ENCODE peak calls at places on chromosomes 11 and 22, in ten cellular contexts. B, R, J, M, F, P, O, T, E and X are unnamed samples.

GRCh38 chr11:47443028-47443700 is 5.8 kb downstream of the RAPSN start:
- DNase-seq in B (no peak), R (no peak), J (no peak), M (no peak), F (peak; percentile 86), P (no peak), O (no peak), T (no peak), E (no peak), X (no peak)

GRCh38 chr11:36818410-36818809 is 220.4 kb upstream of the RAG2 start:
- DNase-seq in B (no peak), R (peak; percentile 25), J (no peak), M (peak; percentile 2), F (no peak), P (no peak), O (no peak), T (no peak), E (no peak), X (peak; percentile 5)

GRCh38 chr22:46267431-46268279 is at the start of gene TTC38:
- DNase-seq in B (peak; percentile 81), R (no peak), J (peak; percentile 98), M (peak; percentile 81), F (no peak), P (peak; percentile 60), O (no peak), T (peak; percentile 82), E (no peak), X (peak; percentile 91)

GRCh38 chr22:37544955-37545702 is 15.2 kb upstream of the CDC42EP1 start:
- DNase-seq in B (peak; percentile 78), R (no peak), J (no peak), M (peak; percentile 63), F (peak; percentile 46), P (peak; percentile 58), O (no peak), T (peak; percentile 78), E (no peak), X (peak; percentile 83)

GRCh38 chr11:113572349-113572748 is 97.2 kb upstream of the DRD2 start:
- DNase-seq in B (no peak), R (no peak), J (no peak), M (no peak), F (no peak), P (no peak), O (no peak), T (no peak), E (no peak), X (no peak)

GRCh38 chr22:24066872-24067271 is 55.8 kb downstream of the CABIN1 start:
- DNase-seq in B (no peak), R (no peak), J (no peak), M (no peak), F (peak; percentile 93), P (no peak), O (no peak), T (no peak), E (no peak), X (peak; percentile 70)

GRCh38 chr11:59173964-59174663 is 2.2 kb downstream of the DTX4 start:
- DNase-seq in B (peak; percentile 67), R (no peak), J (no peak), M (peak; percentile 54), F (no peak), P (peak; percentile 59), O (no peak), T (no peak), E (no peak), X (peak; percentile 95)

GRCh38 chr11:130413383-130414106 is 14.9 kb downstream of the ADAMTS8 start:
- DNase-seq in B (peak; percentile 97), R (no peak), J (peak; percentile 38), M (peak; percentile 46), F (no peak), P (peak; percentile 95), O (peak; percentile 79), T (no peak), E (peak; percentile 28), X (no peak)

GRCh38 chr11:110808291-110808690 is 96.1 kb upstream of the ARHGAP20 start:
- DNase-seq in B (no peak), R (no peak), J (no peak), M (no peak), F (no peak), P (no peak), O (no peak), T (no peak), E (no peak), X (no peak)

GRCh38 chr11:112513417-112513816 is 252.8 kb upstream of the PLET1 start:
- DNase-seq in B (no peak), R (no peak), J (no peak), M (no peak), F (no peak), P (no peak), O (no peak), T (no peak), E (no peak), X (no peak)

DNA sequence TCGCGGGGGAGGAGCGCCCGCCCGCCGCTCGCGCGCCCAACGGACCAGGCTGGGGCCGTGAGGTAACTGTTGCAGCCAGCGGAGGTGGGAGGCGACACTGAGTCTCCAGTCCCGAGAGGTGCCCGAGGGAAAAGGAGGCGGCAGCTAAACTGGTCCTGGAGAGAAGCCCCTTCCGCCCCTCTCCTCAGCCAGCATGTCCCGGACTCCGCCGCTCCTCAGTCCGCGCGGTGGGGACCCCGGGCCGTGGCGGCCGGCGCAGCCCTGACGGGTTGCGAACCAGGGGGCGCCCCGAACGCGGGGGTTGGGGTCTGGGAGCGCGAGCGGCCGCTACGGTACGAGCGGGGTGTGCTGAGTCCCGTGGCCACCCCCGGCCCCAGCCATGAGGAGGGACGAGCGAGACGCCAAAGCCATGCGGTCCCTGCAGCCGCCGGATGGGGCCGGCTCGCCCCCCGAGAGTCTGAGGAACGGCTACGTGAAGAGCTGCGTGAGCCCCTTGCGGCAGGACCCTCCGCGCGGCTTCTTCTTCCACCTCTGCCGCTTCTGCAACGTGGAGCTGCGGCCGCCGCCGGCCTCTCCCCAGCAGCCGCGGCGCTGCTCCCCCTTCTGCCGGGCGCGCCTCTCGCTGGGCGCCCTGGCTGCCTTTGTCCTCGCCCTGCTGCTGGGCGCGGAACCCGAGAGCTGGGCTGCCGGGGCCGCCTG is at the start of gene PDE3B:
- DNase-seq in B (peak; percentile 27), R (peak; percentile 57), J (peak; percentile 77), M (peak; percentile 60), F (peak; percentile 4), P (peak; percentile 27), O (no peak), T (no peak), E (no peak), X (peak; percentile 79)
- H3K27ac ChIP-seq in B (no peak within 1 kb of the TSS), R (no peak within 1 kb of the TSS), J (no peak within 1 kb of the TSS), M (no peak within 1 kb of the TSS), F (no peak within 1 kb of the TSS), P (peak within 1 kb of the TSS; percentile 67), O (no peak within 1 kb of the TSS), T (no peak within 1 kb of the TSS), E (peak within 1 kb of the TSS; percentile 85), X (peak within 1 kb of the TSS; percentile 62)

GRCh38 chr22:35863432-35863831 is 145.8 kb downstream of the APOL5 start:
- DNase-seq in B (no peak), R (no peak), J (no peak), M (no peak), F (peak; percentile 37), P (no peak), O (no peak), T (no peak), E (no peak), X (no peak)

GRCh38 chr22:35861451-35861850 is 143.8 kb downstream of the APOL5 start:
- DNase-seq in B (no peak), R (no peak), J (no peak), M (no peak), F (peak; percentile 84), P (no peak), O (no peak), T (no peak), E (no peak), X (no peak)

GRCh38 chr22:35862697-35863096 is 145.0 kb downstream of the APOL5 start:
- DNase-seq in B (no peak), R (no peak), J (no peak), M (no peak), F (no peak), P (no peak), O (no peak), T (no peak), E (no peak), X (no peak)

GRCh38 chr22:35860087-35860733 is 142.5 kb downstream of the APOL5 start:
- DNase-seq in B (no peak), R (no peak), J (no peak), M (no peak), F (peak; percentile 86), P (no peak), O (no peak), T (no peak), E (no peak), X (no peak)

GRCh38 chr22:35860837-35861236 is 143.2 kb downstream of the APOL5 start:
- DNase-seq in B (no peak), R (no peak), J (no peak), M (no peak), F (peak; percentile 88), P (no peak), O (no peak), T (no peak), E (no peak), X (no peak)
- H3K4me3 ChIP-seq in B (no peak overlapping the region), R (no peak overlapping the region), J (peak overlapping the region; percentile 1), M (no peak overlapping the region), F (peak overlapping the region; percentile 47), P (no peak overlapping the region), O (no peak overlapping the region), T (no peak overlapping the region), E (no peak overlapping the region), X (no peak overlapping the region)

DNA sequence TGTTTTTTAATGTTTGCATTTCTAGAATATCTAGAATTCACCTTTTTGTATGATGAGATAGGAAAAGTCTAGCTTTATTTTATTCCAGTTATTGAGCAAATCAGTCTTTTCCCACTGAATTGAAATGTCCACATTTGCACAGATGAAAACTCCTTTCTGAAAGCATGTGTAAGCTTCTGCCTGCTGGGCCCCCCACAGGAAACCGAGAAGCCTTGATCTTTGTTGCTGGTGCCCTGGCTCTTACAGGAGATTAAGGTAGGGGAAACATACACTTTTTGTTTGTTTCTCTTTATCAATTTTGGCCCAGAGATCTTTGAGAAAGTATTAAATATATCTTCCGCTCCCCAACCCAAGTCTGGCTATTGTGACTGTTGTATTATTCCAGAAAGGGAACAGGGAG is 87.2 kb upstream of the GNAZ start:
- DNase-seq in B (no peak), R (no peak), J (no peak), M (no peak), F (no peak), P (no peak), O (no peak), T (no peak), E (no peak), X (no peak)
- H3K9me3 ChIP-seq in B (peaks cover 4% of the 10 kb centered on the region), R (peaks cover 7% of the 10 kb centered on the region), J (peaks cover 22% of the 10 kb centered on the region), M (peaks cover 2% of the 10 kb centered on the region), F (peaks cover 47% of the 10 kb centered on the region), P (peaks cover 6% of the 10 kb centered on the region), O (peaks cover 2% of the 10 kb centered on the region), T (peaks cover 19% of the 10 kb centered on the region), E (peaks cover 12% of the 10 kb centered on the region), X (no peaks in the 10 kb centered on the region)

DNA sequence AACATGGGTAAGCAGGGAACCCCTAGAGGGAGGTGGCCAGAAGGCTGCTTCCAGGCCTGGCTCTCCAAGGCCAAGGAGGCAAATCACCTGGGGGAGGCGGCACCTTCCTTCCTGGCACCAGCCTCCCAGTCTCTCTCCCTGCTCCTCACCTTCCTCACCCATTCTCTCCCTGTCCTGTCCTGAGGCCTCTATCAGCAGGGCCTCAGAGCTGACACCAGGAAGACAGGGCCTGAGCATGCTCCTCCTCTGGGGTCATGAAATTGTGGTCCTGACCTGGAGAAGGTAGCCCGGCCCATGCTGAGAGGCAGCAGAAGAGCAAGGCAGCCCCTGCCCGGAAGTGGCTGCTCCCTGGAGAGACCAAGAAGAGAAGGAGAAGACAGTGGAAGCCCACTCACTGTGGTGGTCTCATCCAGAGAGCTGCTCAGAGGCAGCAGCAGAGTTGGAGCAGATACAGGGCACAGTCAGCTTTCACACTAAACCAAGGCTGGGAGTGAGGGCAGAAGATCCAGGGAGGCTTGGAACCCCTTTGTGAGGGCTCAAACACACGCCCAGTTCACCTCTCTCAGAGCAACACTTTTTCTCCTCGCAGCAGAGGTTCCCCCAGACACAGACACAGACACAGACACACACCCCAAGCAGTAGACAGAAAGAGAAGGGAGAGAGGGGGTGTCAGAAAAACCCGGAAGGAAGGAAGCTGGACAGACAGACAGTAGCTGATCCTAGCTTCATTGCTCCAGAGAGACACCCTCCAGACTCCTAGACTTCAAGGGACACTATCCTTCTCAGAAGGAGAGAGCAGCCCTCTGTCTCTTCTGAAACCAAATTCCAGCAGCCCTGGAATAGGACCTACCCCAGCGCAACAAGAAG is 1.8 kb downstream of the BCL9L start:
- DNase-seq in B (peak; percentile 32), R (no peak), J (no peak), M (no peak), F (no peak), P (no peak), O (no peak), T (no peak), E (no peak), X (peak; percentile 55)
- H3K27ac ChIP-seq in B (peak overlapping the region; percentile 97), R (no peak overlapping the region), J (peak overlapping the region; percentile 98), M (no peak overlapping the region), F (peak overlapping the region; percentile 94), P (peak overlapping the region; percentile 99), O (peak overlapping the region; percentile 21), T (no peak overlapping the region), E (peak overlapping the region; percentile 97), X (peak overlapping the region; percentile 99)